ENCODE peak calls at places on chromosomes 2 and 18, in five cellular contexts. O is mesendoderm, N is H9, U is colonic mucosa, L is NT2/D1. A is an unnamed sample.

GRCh38 chr2:109144271-109144670 is 15.3 kb downstream of the SH3RF3 start:
- DNase-seq in O (no peak), N (no peak), U (no peak), L (no peak), A (no peak)

GRCh38 chr18:79590191-79591039 is 89.2 kb upstream of the CTDP1 start:
- DNase-seq in O (no peak), N (no peak), U (no peak), L (no peak), A (peak)

GRCh38 chr2:182447843-182448242 is 21.0 kb upstream of the PDE1A start:
- DNase-seq in O (peak), N (no peak), U (no peak), L (no peak), A (no peak)

GRCh38 chr2:236204953-236205352 is 36.8 kb upstream of the GBX2 start:
- DNase-seq in O (no peak), N (no peak), U (no peak), L (no peak), A (no peak)

GRCh38 chr2:16197504-16198147 is 257.3 kb downstream of the MYCN start:
- DNase-seq in O (no peak), N (no peak), U (no peak), L (no peak), A (no peak)

GRCh38 chr18:23689031-23689615 is at the start of gene LAMA3:
- DNase-seq in O (peak), N (no peak), U (peak), L (no peak), A (peak)

GRCh38 chr2:136828162-136828561 is 62.8 kb downstream of the THSD7B start:
- DNase-seq in O (no peak), N (no peak), U (no peak), L (no peak), A (no peak)

GRCh38 chr2:1553671-1554295 is 140.5 kb downstream of the TPO start:
- DNase-seq in O (peak), N (no peak), U (no peak), L (no peak), A (peak)

GRCh38 chr2:111030271-111030891 is 90.3 kb upstream of the BCL2L11 start:
- DNase-seq in O (no peak), N (no peak), U (peak), L (no peak), A (no peak)

GRCh38 chr18:73409242-73409641 is 541.5 kb upstream of the NETO1 start:
- DNase-seq in O (no peak), N (no peak), U (no peak), L (no peak), A (no peak)

GRCh38 chr2:67797801-67798535 is 264.8 kb downstream of the C1D start:
- DNase-seq in O (peak), N (no peak), U (no peak), L (no peak), A (no peak)

GRCh38 chr2:235170536-235171510 is 219.0 kb downstream of the SH3BP4 start:
- DNase-seq in O (peak), N (peak), U (no peak), L (peak), A (no peak)
- H3K9ac ChIP-seq in O (no peak), N (no peak), U (no peak), L (no peak), A (no peak)

GRCh38 chr18:54880706-54881105 is 52.4 kb downstream of the RAB27B start:
- DNase-seq in O (peak), N (no peak), U (no peak), L (peak), A (no peak)
- H3K9ac ChIP-seq in O (no peak), N (no peak), U (no peak), L (no peak), A (no peak)

DNA sequence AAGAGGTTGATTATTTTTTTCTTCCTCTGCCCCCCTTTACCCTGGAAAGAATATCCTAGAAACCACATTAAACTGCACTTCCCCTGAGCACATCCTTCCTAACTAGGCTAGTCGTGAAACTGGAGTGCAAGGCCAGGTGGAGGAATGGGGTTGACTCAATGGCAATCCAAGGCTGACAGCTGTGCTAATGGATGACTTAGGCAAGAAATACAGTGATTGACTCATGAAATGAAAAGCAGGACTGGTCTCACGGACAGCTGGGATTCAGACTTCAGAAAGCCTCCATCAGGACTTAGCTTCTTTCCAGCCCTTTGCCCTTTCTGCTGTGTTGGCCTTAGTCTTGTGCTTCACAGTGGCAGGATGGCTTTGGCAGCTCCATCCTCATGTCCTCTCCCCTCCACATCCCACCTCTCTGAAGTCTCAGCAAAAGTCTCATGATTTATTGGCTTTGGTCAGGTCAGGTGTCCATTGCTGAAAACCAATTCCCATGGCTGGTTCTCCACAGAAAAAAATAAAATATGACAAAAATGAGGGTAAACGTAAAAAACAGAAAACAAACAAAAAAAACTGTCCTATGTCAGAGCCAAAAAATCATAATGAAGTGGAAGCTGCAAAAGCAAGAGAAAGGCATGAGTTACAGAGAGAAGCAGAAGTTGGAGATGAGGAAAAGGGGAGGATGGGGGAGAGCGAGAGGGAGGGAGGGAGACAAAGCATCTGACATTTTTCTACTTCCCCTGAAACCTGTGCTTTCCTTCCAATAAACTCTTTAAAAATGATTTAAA is 33.9 kb downstream of the INSIG2 start:
- DNase-seq in O (no peak), N (no peak), U (no peak), L (no peak), A (no peak)
- H3K9ac ChIP-seq in O (no peak), N (no peak), U (no peak), L (no peak), A (no peak)

DNA sequence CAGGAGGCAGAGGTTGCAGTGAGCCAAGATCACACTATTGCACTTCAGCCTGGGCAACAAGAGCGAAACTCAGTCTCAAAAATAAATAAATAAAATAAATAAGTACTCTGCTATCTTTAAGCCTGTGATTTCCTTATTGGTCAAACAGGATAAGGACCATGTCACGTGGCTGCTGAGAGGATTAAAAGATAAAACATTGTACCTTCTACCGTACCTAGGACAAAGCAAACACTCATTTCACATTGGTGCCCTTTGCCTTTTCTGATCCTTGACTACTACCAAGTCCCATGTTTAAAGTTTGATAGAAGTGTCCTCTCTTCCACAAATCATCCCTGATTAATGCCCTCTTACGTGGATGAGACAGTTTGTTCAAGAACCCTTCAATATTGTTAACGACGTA is 120.2 kb upstream of the TFCP2L1 start:
- DNase-seq in O (no peak), N (no peak), U (no peak), L (no peak), A (no peak)
- H3K9ac ChIP-seq in O (no peak), N (no peak), U (no peak), L (no peak), A (no peak)

GRCh38 chr2:38030590-38031326 is 45.2 kb downstream of the CYP1B1 start:
- DNase-seq in O (no peak), N (no peak), U (no peak), L (no peak), A (no peak)
- H3K9ac ChIP-seq in O (no peak), N (no peak), U (no peak), L (no peak), A (no peak)

DNA sequence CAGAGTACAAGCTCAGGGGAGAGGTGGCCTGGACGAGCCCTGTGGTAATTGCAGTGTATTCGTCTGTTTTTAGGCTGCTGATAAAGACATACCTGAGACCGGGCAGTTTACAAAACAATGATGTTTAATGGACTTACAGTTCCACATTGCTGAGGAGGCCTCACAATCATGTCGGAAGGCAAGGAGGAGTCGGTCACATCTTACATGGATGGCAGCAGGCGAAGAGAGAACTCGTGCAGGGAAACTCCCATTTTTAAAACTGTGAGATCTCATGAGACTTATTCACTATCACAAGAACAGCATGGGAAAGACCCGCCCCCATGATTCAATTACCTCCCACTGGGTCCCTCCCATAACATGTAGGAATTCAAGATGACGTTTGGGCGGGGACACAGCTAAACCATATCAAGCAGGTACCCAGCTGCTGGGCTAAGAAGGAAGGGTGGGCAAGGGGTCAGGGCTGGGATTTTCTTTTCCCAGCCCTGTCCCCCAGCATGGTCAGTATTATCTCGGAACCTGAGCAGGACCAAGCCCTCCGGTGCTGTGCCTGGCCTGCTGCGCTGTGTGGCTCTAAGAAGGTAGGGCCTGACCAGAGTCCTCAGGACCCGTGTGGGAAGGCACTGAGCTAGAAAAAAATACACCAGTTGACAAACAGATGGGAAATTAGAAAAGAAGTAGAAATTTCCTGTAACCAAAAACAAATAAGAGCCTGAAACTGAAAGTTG is 78.6 kb upstream of the SH3BP4 start:
- DNase-seq in O (no peak), N (no peak), U (no peak), L (no peak), A (no peak)
- H3K9ac ChIP-seq in O (no peak), N (no peak), U (no peak), L (no peak), A (no peak)